ENCODE peak calls at places on chromosome X, in four cellular contexts. L, T, Q and Y are unnamed samples.

GRCh38 chrX:153379971-153380581 is 21.1 kb downstream of the PNMA6E start:
- DNase-seq in T (no peak), Q (no peak), L (no peak), Y (no peak)

GRCh38 chrX:13717697-13718483 is 16.5 kb downstream of the TRAPPC2 start:
- DNase-seq in T (peak; percentile 73), L (no peak), Q (peak; percentile 10), Y (no peak)

GRCh38 chrX:151151668-151152267 is 24.6 kb upstream of the GPR50 start:
- DNase-seq in L (peak; percentile 16), Q (peak; percentile 9), T (peak; percentile 74), Y (peak; percentile 6)

GRCh38 chrX:55490974-55491373 is 1.3 kb upstream of the USP51 start:
- DNase-seq in T (no peak), Q (no peak), L (no peak), Y (no peak)

GRCh38 chrX:55033429-55033828 is 2.7 kb upstream of the ALAS2 start:
- DNase-seq in T (no peak), L (no peak), Q (no peak), Y (no peak)

GRCh38 chrX:97524997-97525396 is 641.3 kb downstream of the RPA4 start:
- DNase-seq in L (no peak), T (no peak), Q (peak; percentile 1), Y (peak; percentile 20)

GRCh38 chrX:38732866-38733265 is 68.4 kb upstream of the MID1IP1 start:
- DNase-seq in L (no peak), T (peak; percentile 3), Q (no peak), Y (no peak)

GRCh38 chrX:40971736-40972135 is 113.5 kb upstream of the USP9X start:
- DNase-seq in L (no peak), Q (peak; percentile 75), T (no peak), Y (no peak)